ENCODE peak calls at places on chromosome 12, in four cellular contexts. Q, L, P and O are unnamed samples. For H3K36me3 and H3K27me3, the result is how much of the 10 kb centered on the place peaks cover.

GRCh38 chr12:128784030-128784770 is 39.6 kb downstream of the SLC15A4 start:
- DNase-seq in Q (peak), L (no peak), P (no peak), O (peak)

GRCh38 chr12:114688256-114688845 is 4.4 kb upstream of the TBX3 start:
- DNase-seq in P (peak), Q (no peak), L (no peak), O (no peak)

GRCh38 chr12:10363922-10364838 is 25.7 kb downstream of the KLRK1 start:
- DNase-seq in L (no peak), Q (peak), P (no peak), O (peak)

GRCh38 chr12:64088431-64089349 is 133.4 kb downstream of the KICS2 start:
- DNase-seq in P (peak), L (peak), Q (peak), O (peak)

GRCh38 chr12:70070494-70071007 is 172.7 kb upstream of the CNOT2 start:
- DNase-seq in Q (peak), L (no peak), P (no peak), O (no peak)

GRCh38 chr12:120261951-120262851 is 3.3 kb downstream of the PXN start:
- DNase-seq in P (no peak), L (no peak), Q (peak), O (peak)

GRCh38 chr12:96516472-96517417 is 27.4 kb downstream of the CFAP54 start:
- DNase-seq in Q (peak), P (peak), L (peak), O (peak)

GRCh38 chr12:90262261-90262660 is 553.6 kb upstream of the ATP2B1 start:
- DNase-seq in L (no peak), Q (peak), P (no peak), O (no peak)

GRCh38 chr12:94545937-94546771 is 86.5 kb upstream of the CEP83 start:
- DNase-seq in Q (peak), P (peak), L (peak), O (no peak)

GRCh38 chr12:13210022-13210539 is 13.6 kb downstream of the EMP1 start:
- DNase-seq in L (no peak), Q (peak), P (no peak), O (no peak)

GRCh38 chr12:99810718-99811593 is 163.4 kb downstream of the GARIN6 start:
- DNase-seq in L (no peak), P (no peak), Q (peak), O (peak)

GRCh38 chr12:21665816-21666215 is 8.2 kb upstream of the LDHB start:
- DNase-seq in P (no peak), L (no peak), Q (no peak), O (no peak)

GRCh38 chr12:120689397-120690082 is 2.6 kb downstream of the MLEC start:
- DNase-seq in L (no peak), P (no peak), Q (no peak), O (no peak)

GRCh38 chr12:52074006-52074405 is 4.2 kb downstream of the ATG101 start:
- DNase-seq in L (no peak), Q (peak), P (no peak), O (no peak)

GRCh38 chr12:96720363-96720705 is 186.7 kb upstream of the NEDD1 start:
- DNase-seq in Q (peak), L (no peak), P (peak), O (peak)

GRCh38 chr12:68481181-68481941 is 129.3 kb upstream of the RAP1B start:
- DNase-seq in Q (peak), L (no peak), P (no peak), O (no peak)

GRCh38 chr12:67424784-67425183 is 155.6 kb downstream of the CAND1 start:
- DNase-seq in P (no peak), Q (no peak), L (no peak), O (no peak)

GRCh38 chr12:45214739-45215418 is 1.0 kb upstream of the ANO6 start:
- DNase-seq in L (no peak), Q (peak), P (no peak), O (no peak)

GRCh38 chr12:111076611-111077451 is 156.5 kb upstream of the MYL2 start:
- DNase-seq in L (no peak), P (peak), Q (no peak), O (no peak)
- H3K4me3 ChIP-seq in L (no peak), P (no peak), Q (no peak), O (no peak)

GRCh38 chr12:101745481-101745880 is 6.2 kb upstream of the SYCP3 start:
- DNase-seq in L (no peak), P (no peak), Q (no peak), O (no peak)
- H3K36me3 ChIP-seq in L (under half), P (under half), Q (under half), O (under half)

GRCh38 chr12:59086124-59086523 is 165.8 kb upstream of the LRIG3 start:
- DNase-seq in Q (no peak), P (no peak), L (no peak), O (no peak)

GRCh38 chr12:59087077-59087673 is 166.9 kb upstream of the LRIG3 start:
- DNase-seq in Q (peak), P (peak), L (no peak), O (no peak)

GRCh38 chr12:59088673-59089072 is 168.4 kb upstream of the LRIG3 start:
- DNase-seq in P (peak), Q (peak), L (no peak), O (no peak)

GRCh38 chr12:59085680-59086079 is 165.4 kb upstream of the LRIG3 start:
- DNase-seq in Q (peak), L (no peak), P (no peak), O (no peak)

DNA sequence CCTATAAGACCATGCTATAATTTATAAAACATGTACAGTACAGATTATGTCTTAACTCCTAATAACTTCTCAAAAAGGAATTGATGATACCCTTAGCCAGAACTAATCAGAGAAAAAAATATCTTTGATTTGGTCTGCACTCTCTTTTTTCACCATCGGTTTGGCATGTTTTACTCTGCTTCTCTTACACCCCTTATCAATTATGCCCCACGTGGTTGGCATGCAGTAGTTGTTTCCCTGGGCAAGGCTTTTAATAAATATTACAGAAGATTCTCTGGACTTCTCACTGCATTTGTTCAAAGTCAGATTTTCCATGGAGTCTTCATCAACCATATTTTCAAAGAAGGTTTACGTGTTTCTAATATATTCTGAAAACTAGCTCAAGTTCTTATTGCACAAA is 167.4 kb upstream of the LRIG3 start:
- DNase-seq in L (no peak), Q (no peak), P (no peak), O (no peak)
- H3K27me3 ChIP-seq in L (under half), Q (under half), P (under half), O (under half)

DNA sequence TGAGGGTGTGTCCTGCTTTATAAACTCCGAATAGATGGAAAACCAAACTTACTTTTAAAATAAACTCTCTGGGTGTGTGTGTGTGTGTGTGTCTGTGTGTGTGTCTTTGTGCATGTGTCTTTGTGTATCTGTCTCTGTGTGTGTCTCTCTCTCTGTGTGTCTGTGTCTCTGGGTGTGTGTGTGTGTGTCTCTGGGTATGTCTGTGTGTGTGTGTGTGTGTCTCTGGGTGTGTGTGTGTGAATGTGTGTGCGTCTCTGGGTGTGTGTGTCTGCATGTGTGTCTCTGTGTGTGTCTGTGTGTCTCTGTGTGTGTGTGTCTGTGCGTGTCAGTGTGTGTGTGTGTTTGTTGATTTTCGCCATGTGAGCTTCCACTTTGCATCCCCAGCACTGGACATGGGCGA is 9.2 kb downstream of the RAN start:
- DNase-seq in Q (no peak), P (no peak), L (no peak), O (no peak)
- H3K4me3 ChIP-seq in Q (no peak), P (no peak), L (peak), O (no peak)

DNA sequence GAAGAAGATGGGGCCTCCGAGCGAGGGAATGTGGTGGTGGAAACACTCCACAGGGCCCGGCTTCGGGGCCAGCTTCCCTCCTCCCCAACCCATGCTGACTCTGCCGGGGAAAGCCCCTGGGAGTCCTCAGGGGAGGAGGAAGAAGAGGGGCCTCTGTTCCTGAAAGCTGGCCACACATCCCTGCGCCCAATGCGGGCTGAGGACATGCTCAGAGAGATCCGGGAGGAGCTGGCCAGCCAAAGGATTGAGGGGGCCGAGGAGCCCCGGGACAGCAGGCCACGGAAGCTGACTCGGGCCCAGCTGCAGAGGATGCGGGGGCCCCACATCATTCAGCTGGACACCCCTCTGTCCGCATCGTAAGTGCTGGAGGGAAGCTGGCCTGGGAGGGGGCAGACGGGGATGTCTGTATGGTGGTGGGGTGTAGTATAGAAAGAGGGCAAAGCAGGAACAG is 14.3 kb downstream of the TNFRSF1A start:
- DNase-seq in P (peak), Q (no peak), L (no peak), O (no peak)
- H3K36me3 ChIP-seq in P (under half), Q (half or more), L (half or more), O (half or more)

GRCh38 chr12:132539016-132539773 is 49.2 kb downstream of the FBRSL1 start:
- DNase-seq in Q (no peak), P (no peak), L (no peak), O (no peak)

GRCh38 chr12:132537049-132537448 is 47.1 kb downstream of the FBRSL1 start:
- DNase-seq in Q (no peak), L (no peak), P (no peak), O (no peak)

GRCh38 chr12:132536102-132536876 is 46.3 kb downstream of the FBRSL1 start:
- DNase-seq in P (no peak), L (no peak), Q (no peak), O (no peak)

GRCh38 chr12:132538336-132539015 is 48.5 kb downstream of the FBRSL1 start:
- DNase-seq in P (no peak), L (no peak), Q (no peak), O (no peak)

GRCh38 chr12:132537836-132538235 is 47.9 kb downstream of the FBRSL1 start:
- DNase-seq in P (no peak), L (no peak), Q (no peak), O (no peak)
- H3K27me3 ChIP-seq in P (under half), L (under half), Q (under half), O (under half)

DNA sequence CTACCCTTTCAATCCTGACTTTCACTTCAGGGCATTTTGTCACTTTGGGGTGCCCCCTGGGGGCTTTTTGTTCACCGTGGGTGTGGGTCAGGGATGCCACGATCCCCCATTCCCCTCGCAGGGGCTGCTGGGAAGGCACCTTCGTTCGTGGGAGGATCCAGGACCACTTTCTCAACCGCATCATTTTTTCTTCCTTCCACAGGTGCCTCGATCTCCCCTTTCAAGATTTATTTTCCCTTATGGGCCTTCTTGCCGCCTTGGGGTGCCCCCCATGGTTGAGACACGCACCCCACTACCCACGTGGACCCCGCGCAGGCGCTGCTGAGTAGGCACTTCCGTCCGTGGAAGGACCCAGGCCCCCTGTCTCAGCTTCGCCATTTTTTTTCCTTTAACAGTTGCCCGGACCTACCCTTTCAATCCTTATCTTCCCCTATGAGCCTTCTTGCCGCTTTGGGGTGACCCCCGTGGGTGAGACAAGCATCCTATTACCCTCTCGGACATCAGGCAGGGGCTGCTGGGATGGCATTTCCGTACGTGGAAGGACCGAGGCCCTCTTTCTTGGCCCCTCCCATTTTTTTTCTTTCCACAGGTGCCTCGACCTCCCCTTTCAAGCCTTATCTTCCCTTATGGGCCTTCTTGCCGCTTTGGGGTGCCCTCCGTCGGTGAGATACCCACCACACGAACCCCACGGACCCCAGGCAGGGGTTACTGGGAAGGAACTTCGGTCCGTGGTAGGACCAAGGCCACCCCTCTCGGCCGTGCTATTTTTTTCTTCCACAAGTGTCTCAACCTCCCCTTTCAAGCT is 268.1 kb downstream of the ALG10 start:
- DNase-seq in P (no peak), Q (no peak), L (no peak), O (no peak)
- H3K4me3 ChIP-seq in P (no peak), Q (no peak), L (no peak), O (no peak)